ENCODE peak calls at places on chromosome 5, in nine cellular contexts. One of them, this sample, is unnamed.
A peak's percentile ranks its signal among the peaks of the same experiment; 100 is the strongest.

GRCh38 chr5:59174248-59174844 is 591.5 kb downstream of the RAB3C start:
- DNase-seq in CD4-positive, alpha-beta T cell: peak; percentile 9
- DNase-seq in adrenal gland: no peak
- DNase-seq in cardiac muscle cell: peak; percentile 90
- DNase-seq in endothelial cell: peak; percentile 15
- DNase-seq in NB4: peak; percentile 72
- DNase-seq in neural crest cell: no peak
- DNase-seq in osteocyte: no peak
- DNase-seq in B cell: no peak
- DNase-seq in this sample: no peak

GRCh38 chr5:151073280-151073679 is 7.6 kb downstream of the TNIP1 start:
- DNase-seq in CD4-positive, alpha-beta T cell: no peak
- DNase-seq in adrenal gland: no peak
- DNase-seq in cardiac muscle cell: no peak
- DNase-seq in endothelial cell: no peak
- DNase-seq in NB4: no peak
- DNase-seq in neural crest cell: no peak
- DNase-seq in osteocyte: no peak
- DNase-seq in B cell: no peak
- DNase-seq in this sample: no peak

GRCh38 chr5:5533927-5534326 is 111.5 kb downstream of the ICE1 start:
- DNase-seq in CD4-positive, alpha-beta T cell: no peak
- DNase-seq in adrenal gland: no peak
- DNase-seq in cardiac muscle cell: no peak
- DNase-seq in endothelial cell: no peak
- DNase-seq in NB4: no peak
- DNase-seq in neural crest cell: no peak
- DNase-seq in osteocyte: peak; percentile 56
- DNase-seq in B cell: no peak
- DNase-seq in this sample: no peak

GRCh38 chr5:175746851-175747250 is 89.0 kb downstream of the HRH2 start:
- DNase-seq in CD4-positive, alpha-beta T cell: no peak
- DNase-seq in adrenal gland: no peak
- DNase-seq in cardiac muscle cell: peak; percentile 29
- DNase-seq in endothelial cell: no peak
- DNase-seq in NB4: no peak
- DNase-seq in neural crest cell: no peak
- DNase-seq in osteocyte: no peak
- DNase-seq in B cell: no peak
- DNase-seq in this sample: no peak

GRCh38 chr5:111627862-111628261 is 115.5 kb upstream of the STARD4 start:
- DNase-seq in CD4-positive, alpha-beta T cell: no peak
- DNase-seq in adrenal gland: no peak
- DNase-seq in cardiac muscle cell: no peak
- DNase-seq in endothelial cell: no peak
- DNase-seq in NB4: no peak
- DNase-seq in neural crest cell: no peak
- DNase-seq in osteocyte: no peak
- DNase-seq in B cell: no peak
- DNase-seq in this sample: no peak

GRCh38 chr5:162996052-162996451 is 441.3 kb upstream of the CCNG1 start:
- DNase-seq in CD4-positive, alpha-beta T cell: no peak
- DNase-seq in adrenal gland: no peak
- DNase-seq in cardiac muscle cell: no peak
- DNase-seq in endothelial cell: no peak
- DNase-seq in NB4: no peak
- DNase-seq in neural crest cell: no peak
- DNase-seq in osteocyte: no peak
- DNase-seq in B cell: no peak
- DNase-seq in this sample: no peak

GRCh38 chr5:131720714-131721113 is 76.1 kb downstream of the FNIP1 start:
- DNase-seq in CD4-positive, alpha-beta T cell: no peak
- DNase-seq in adrenal gland: no peak
- DNase-seq in cardiac muscle cell: peak; percentile 39
- DNase-seq in endothelial cell: no peak
- DNase-seq in NB4: no peak
- DNase-seq in neural crest cell: no peak
- DNase-seq in osteocyte: no peak
- DNase-seq in B cell: no peak
- DNase-seq in this sample: no peak

GRCh38 chr5:80714570-80715298 is 60.0 kb upstream of the DHFR start:
- DNase-seq in CD4-positive, alpha-beta T cell: no peak
- DNase-seq in adrenal gland: no peak
- DNase-seq in cardiac muscle cell: no peak
- DNase-seq in endothelial cell: no peak
- DNase-seq in NB4: no peak
- DNase-seq in neural crest cell: no peak
- DNase-seq in osteocyte: no peak
- DNase-seq in B cell: no peak
- DNase-seq in this sample: no peak

GRCh38 chr5:111425205-111425604 is 87.1 kb downstream of the STARD4 start:
- DNase-seq in CD4-positive, alpha-beta T cell: no peak
- DNase-seq in adrenal gland: no peak
- DNase-seq in cardiac muscle cell: no peak
- DNase-seq in endothelial cell: no peak
- DNase-seq in NB4: no peak
- DNase-seq in neural crest cell: no peak
- DNase-seq in osteocyte: no peak
- DNase-seq in B cell: no peak
- DNase-seq in this sample: no peak

GRCh38 chr5:171688696-171689495 is 96.7 kb upstream of the SMIM23 start:
- DNase-seq in CD4-positive, alpha-beta T cell: no peak
- DNase-seq in adrenal gland: no peak
- DNase-seq in cardiac muscle cell: peak; percentile 13
- DNase-seq in endothelial cell: no peak
- DNase-seq in NB4: no peak
- DNase-seq in neural crest cell: no peak
- DNase-seq in osteocyte: no peak
- DNase-seq in B cell: no peak
- DNase-seq in this sample: peak; percentile 40

GRCh38 chr5:82244854-82245635 is 33.1 kb downstream of the RPS23 start:
- DNase-seq in CD4-positive, alpha-beta T cell: no peak
- DNase-seq in adrenal gland: no peak
- DNase-seq in cardiac muscle cell: no peak
- DNase-seq in endothelial cell: no peak
- DNase-seq in NB4: no peak
- DNase-seq in neural crest cell: no peak
- DNase-seq in osteocyte: no peak
- DNase-seq in B cell: no peak
- DNase-seq in this sample: no peak
- TF ChIP-seq CTCF in CD4-positive, alpha-beta T cell: no peak
- TF ChIP-seq CTCF in adrenal gland: no peak
- TF ChIP-seq CTCF in cardiac muscle cell: no peak
- TF ChIP-seq CTCF in endothelial cell: no peak
- TF ChIP-seq CTCF in NB4: no peak
- TF ChIP-seq CTCF in neural crest cell: no peak
- TF ChIP-seq CTCF in osteocyte: peak; percentile 33
- TF ChIP-seq CTCF in B cell: no peak
- TF ChIP-seq CTCF in this sample: no peak

DNA sequence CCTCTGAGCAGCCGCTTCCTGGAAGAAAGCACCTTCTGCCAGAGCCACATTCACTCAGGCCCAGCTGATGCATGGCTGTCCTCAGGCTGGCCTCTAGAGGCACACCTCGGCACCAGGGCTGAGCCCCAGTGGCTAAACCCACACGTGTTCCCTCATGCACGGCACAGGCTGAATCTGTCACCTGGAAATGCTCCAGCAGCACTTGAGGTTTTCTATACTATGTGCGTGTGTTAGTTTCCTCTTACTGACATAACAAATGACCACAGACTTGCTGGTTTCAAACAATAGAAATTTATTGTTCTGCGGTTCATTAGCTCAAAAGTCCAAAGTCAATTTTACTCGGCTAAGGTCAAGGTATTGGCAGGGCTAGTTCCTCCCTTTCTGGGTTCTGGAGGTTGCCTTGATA is 141.4 kb downstream of the LRRC70 start:
- DNase-seq in CD4-positive, alpha-beta T cell: no peak
- DNase-seq in adrenal gland: peak; percentile 26
- DNase-seq in cardiac muscle cell: peak; percentile 41
- DNase-seq in endothelial cell: peak; percentile 35
- DNase-seq in NB4: peak; percentile 17
- DNase-seq in neural crest cell: peak; percentile 2
- DNase-seq in osteocyte: no peak
- DNase-seq in B cell: no peak
- DNase-seq in this sample: peak; percentile 71
- TF ChIP-seq CTCF in CD4-positive, alpha-beta T cell: no peak
- TF ChIP-seq CTCF in adrenal gland: no peak
- TF ChIP-seq CTCF in cardiac muscle cell: peak; percentile 30
- TF ChIP-seq CTCF in endothelial cell: no peak
- TF ChIP-seq CTCF in NB4: peak; percentile 18
- TF ChIP-seq CTCF in neural crest cell: peak; percentile 51
- TF ChIP-seq CTCF in osteocyte: no peak
- TF ChIP-seq CTCF in B cell: no peak
- TF ChIP-seq CTCF in this sample: peak; percentile 60

DNA sequence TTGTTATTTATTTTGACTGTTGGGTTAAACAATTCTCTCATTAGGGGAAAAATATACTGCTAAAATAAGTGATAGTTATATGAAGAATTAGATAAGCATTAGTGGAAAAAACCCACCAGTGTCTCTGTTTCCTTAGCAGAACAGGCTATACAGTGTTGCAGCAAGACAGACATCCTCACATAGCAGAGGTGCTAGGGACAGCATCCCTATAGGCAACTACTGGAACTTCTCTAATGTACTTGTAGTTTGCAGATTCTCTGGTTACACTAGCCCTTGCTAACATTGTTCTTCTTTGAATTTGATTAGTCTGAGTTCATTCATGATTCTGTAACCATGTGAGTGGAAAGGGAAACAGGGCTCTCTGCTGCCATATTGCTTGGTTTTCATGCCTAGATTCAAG is 661.8 kb upstream of the RGMB start:
- DNase-seq in CD4-positive, alpha-beta T cell: no peak
- DNase-seq in adrenal gland: no peak
- DNase-seq in cardiac muscle cell: no peak
- DNase-seq in endothelial cell: no peak
- DNase-seq in NB4: peak; percentile 2
- DNase-seq in neural crest cell: no peak
- DNase-seq in osteocyte: no peak
- DNase-seq in B cell: no peak
- DNase-seq in this sample: no peak
- TF ChIP-seq CTCF in CD4-positive, alpha-beta T cell: no peak
- TF ChIP-seq CTCF in adrenal gland: no peak
- TF ChIP-seq CTCF in cardiac muscle cell: no peak
- TF ChIP-seq CTCF in endothelial cell: no peak
- TF ChIP-seq CTCF in NB4: no peak
- TF ChIP-seq CTCF in neural crest cell: no peak
- TF ChIP-seq CTCF in osteocyte: peak; percentile 25
- TF ChIP-seq CTCF in B cell: no peak
- TF ChIP-seq CTCF in this sample: peak; percentile 47

GRCh38 chr5:72695659-72696058 is 120.8 kb upstream of the TNPO1 start:
- DNase-seq in CD4-positive, alpha-beta T cell: no peak
- DNase-seq in adrenal gland: no peak
- DNase-seq in cardiac muscle cell: no peak
- DNase-seq in endothelial cell: no peak
- DNase-seq in NB4: no peak
- DNase-seq in neural crest cell: no peak
- DNase-seq in osteocyte: no peak
- DNase-seq in B cell: no peak
- DNase-seq in this sample: no peak
- TF ChIP-seq CTCF in CD4-positive, alpha-beta T cell: no peak
- TF ChIP-seq CTCF in adrenal gland: no peak
- TF ChIP-seq CTCF in cardiac muscle cell: no peak
- TF ChIP-seq CTCF in endothelial cell: no peak
- TF ChIP-seq CTCF in NB4: no peak
- TF ChIP-seq CTCF in neural crest cell: no peak
- TF ChIP-seq CTCF in osteocyte: no peak
- TF ChIP-seq CTCF in B cell: no peak
- TF ChIP-seq CTCF in this sample: no peak

GRCh38 chr5:74257645-74258328 is 382.7 kb downstream of the ENC1 start:
- DNase-seq in CD4-positive, alpha-beta T cell: no peak
- DNase-seq in adrenal gland: peak; percentile 30
- DNase-seq in cardiac muscle cell: peak; percentile 92
- DNase-seq in endothelial cell: no peak
- DNase-seq in NB4: peak; percentile 93
- DNase-seq in neural crest cell: no peak
- DNase-seq in osteocyte: no peak
- DNase-seq in B cell: no peak
- DNase-seq in this sample: no peak

GRCh38 chr5:74261906-74262305 is 378.6 kb downstream of the ENC1 start:
- DNase-seq in CD4-positive, alpha-beta T cell: no peak
- DNase-seq in adrenal gland: no peak
- DNase-seq in cardiac muscle cell: no peak
- DNase-seq in endothelial cell: no peak
- DNase-seq in NB4: no peak
- DNase-seq in neural crest cell: no peak
- DNase-seq in osteocyte: no peak
- DNase-seq in B cell: no peak
- DNase-seq in this sample: no peak

GRCh38 chr5:74262810-74263209 is 377.7 kb downstream of the ENC1 start:
- DNase-seq in CD4-positive, alpha-beta T cell: no peak
- DNase-seq in adrenal gland: no peak
- DNase-seq in cardiac muscle cell: no peak
- DNase-seq in endothelial cell: no peak
- DNase-seq in NB4: no peak
- DNase-seq in neural crest cell: no peak
- DNase-seq in osteocyte: no peak
- DNase-seq in B cell: no peak
- DNase-seq in this sample: no peak

GRCh38 chr5:74256947-74257573 is 383.5 kb downstream of the ENC1 start:
- DNase-seq in CD4-positive, alpha-beta T cell: no peak
- DNase-seq in adrenal gland: no peak
- DNase-seq in cardiac muscle cell: no peak
- DNase-seq in endothelial cell: no peak
- DNase-seq in NB4: no peak
- DNase-seq in neural crest cell: no peak
- DNase-seq in osteocyte: no peak
- DNase-seq in B cell: no peak
- DNase-seq in this sample: no peak

DNA sequence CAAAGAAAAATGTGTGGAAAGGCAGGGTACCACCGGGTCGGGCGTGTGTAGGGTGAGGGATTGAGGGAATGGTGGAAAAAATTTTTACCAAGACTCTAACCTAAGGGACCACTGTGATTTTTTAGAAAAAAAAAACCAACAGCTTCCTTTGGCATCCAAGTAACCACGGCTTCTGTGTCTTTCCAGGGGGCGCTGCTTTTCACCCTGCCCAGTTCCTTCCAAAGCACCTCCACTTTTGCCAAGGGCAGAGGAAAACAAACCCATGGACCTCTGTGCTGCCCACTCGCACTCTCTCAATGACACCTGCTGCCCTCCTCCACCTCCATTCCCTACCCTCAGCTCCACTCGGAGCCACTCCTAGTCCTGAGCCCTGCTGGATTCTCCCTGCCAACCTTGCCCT is 381.0 kb downstream of the ENC1 start:
- DNase-seq in CD4-positive, alpha-beta T cell: no peak
- DNase-seq in adrenal gland: no peak
- DNase-seq in cardiac muscle cell: no peak
- DNase-seq in endothelial cell: no peak
- DNase-seq in NB4: no peak
- DNase-seq in neural crest cell: no peak
- DNase-seq in osteocyte: no peak
- DNase-seq in B cell: no peak
- DNase-seq in this sample: no peak
- TF ChIP-seq CTCF in CD4-positive, alpha-beta T cell: no peak
- TF ChIP-seq CTCF in adrenal gland: no peak
- TF ChIP-seq CTCF in cardiac muscle cell: no peak
- TF ChIP-seq CTCF in endothelial cell: no peak
- TF ChIP-seq CTCF in NB4: no peak
- TF ChIP-seq CTCF in neural crest cell: no peak
- TF ChIP-seq CTCF in osteocyte: no peak
- TF ChIP-seq CTCF in B cell: no peak
- TF ChIP-seq CTCF in this sample: no peak

GRCh38 chr5:60395712-60396329 is 304.1 kb downstream of the DEPDC1B start:
- DNase-seq in CD4-positive, alpha-beta T cell: no peak
- DNase-seq in adrenal gland: no peak
- DNase-seq in cardiac muscle cell: peak; percentile 2
- DNase-seq in endothelial cell: no peak
- DNase-seq in NB4: no peak
- DNase-seq in neural crest cell: no peak
- DNase-seq in osteocyte: no peak
- DNase-seq in B cell: no peak
- DNase-seq in this sample: no peak
- TF ChIP-seq CTCF in CD4-positive, alpha-beta T cell: no peak
- TF ChIP-seq CTCF in adrenal gland: no peak
- TF ChIP-seq CTCF in cardiac muscle cell: peak; percentile 16
- TF ChIP-seq CTCF in endothelial cell: peak; percentile 43
- TF ChIP-seq CTCF in NB4: peak; percentile 3
- TF ChIP-seq CTCF in neural crest cell: no peak
- TF ChIP-seq CTCF in osteocyte: no peak
- TF ChIP-seq CTCF in B cell: no peak
- TF ChIP-seq CTCF in this sample: no peak